ENCODE peak calls at places on chromosome 3, in five cellular contexts. U is left cardiac atrium, F is EH, E is Caco-2, P is RPMI8226. V is an unnamed sample.

GRCh38 chr3:36525115-36525711 is 144.9 kb downstream of the STAC start:
- DNase-seq in U (no peak), F (peak; percentile 89), E (no peak), P (no peak), V (no peak)

GRCh38 chr3:134456121-134456520 is 29.7 kb downstream of the ANAPC13 start:
- DNase-seq in U (no peak), F (no peak), E (no peak), P (no peak), V (no peak)

GRCh38 chr3:105431171-105431570 is 64.5 kb downstream of the ALCAM start:
- DNase-seq in U (no peak), F (no peak), E (no peak), P (no peak), V (no peak)

GRCh38 chr3:104102386-104102785 is 1264.3 kb upstream of the ALCAM start:
- DNase-seq in U (no peak), F (peak; percentile 29), E (no peak), P (peak; percentile 52), V (peak; percentile 36)

GRCh38 chr3:160225181-160226025 is at the start of gene C3orf80:
- DNase-seq in U (peak; percentile 61), F (peak; percentile 61), E (peak; percentile 67), P (peak; percentile 87), V (peak; percentile 40)

GRCh38 chr3:58038675-58039302 is 30.6 kb downstream of the FLNB start:
- DNase-seq in U (no peak), F (peak; percentile 59), E (no peak), P (no peak), V (no peak)

GRCh38 chr3:25781145-25781757 is 2.0 kb downstream of the NGLY1 start:
- DNase-seq in U (no peak), F (no peak), E (no peak), P (no peak), V (no peak)

GRCh38 chr3:14943042-14943441 is 4.3 kb upstream of the NR2C2 start:
- DNase-seq in U (no peak), F (no peak), E (no peak), P (no peak), V (peak; percentile 56)

GRCh38 chr3:71495708-71496472 is 87.6 kb downstream of the FOXP1 start:
- DNase-seq in U (no peak), F (peak; percentile 94), E (no peak), P (no peak), V (peak; percentile 7)

GRCh38 chr3:28150465-28151206 is 90.8 kb upstream of the CMC1 start:
- DNase-seq in U (no peak), F (no peak), E (no peak), P (no peak), V (no peak)

GRCh38 chr3:32045091-32045964 is 61.1 kb upstream of the GPD1L start:
- DNase-seq in U (peak; percentile 49), F (peak; percentile 15), E (peak; percentile 64), P (peak; percentile 25), V (peak; percentile 75)

GRCh38 chr3:127320529-127321121 is 32.8 kb upstream of the PRR20G start:
- DNase-seq in U (no peak), F (peak; percentile 25), E (no peak), P (peak; percentile 8), V (no peak)

GRCh38 chr3:45350643-45351042 is 37.7 kb upstream of the LARS2 start:
- DNase-seq in U (no peak), F (no peak), E (no peak), P (no peak), V (no peak)

GRCh38 chr3:38142959-38143358 is 4.5 kb downstream of the MYD88 start:
- DNase-seq in U (no peak), F (no peak), E (no peak), P (no peak), V (no peak)

GRCh38 chr3:105953831-105954230 is 85.0 kb upstream of the CBLB start:
- DNase-seq in U (no peak), F (no peak), E (no peak), P (no peak), V (no peak)

GRCh38 chr3:15324335-15324734 is 8.1 kb downstream of the SH3BP5 start:
- DNase-seq in U (no peak), F (no peak), E (no peak), P (peak; percentile 77), V (no peak)

GRCh38 chr3:43260412-43260811 is 25.9 kb upstream of the SNRK start:
- DNase-seq in U (no peak), F (peak; percentile 25), E (no peak), P (no peak), V (no peak)

GRCh38 chr3:109050591-109051167 is 67.3 kb downstream of the MORC1 start:
- DNase-seq in U (no peak), F (no peak), E (no peak), P (peak; percentile 50), V (peak; percentile 31)

GRCh38 chr3:9955067-9955502 is 2.9 kb upstream of the PRRT3 start:
- DNase-seq in U (no peak), F (peak; percentile 45), E (no peak), P (no peak), V (peak; percentile 66)

GRCh38 chr3:194682651-194683310 is 2.9 kb upstream of the FAM43A start:
- DNase-seq in U (peak; percentile 70), F (peak; percentile 91), E (peak; percentile 84), P (peak; percentile 87), V (peak; percentile 91)

GRCh38 chr3:32412887-32413286 is 21.2 kb downstream of the CMTM7 start:
- DNase-seq in U (no peak), F (no peak), E (no peak), P (peak; percentile 68), V (no peak)

GRCh38 chr3:132417695-132418520 is 606 bp downstream of the DNAJC13 start:
- DNase-seq in U (peak; percentile 65), F (peak; percentile 83), E (peak; percentile 79), P (peak; percentile 77), V (peak; percentile 43)

GRCh38 chr3:146148468-146148931 is 12.5 kb downstream of the PLOD2 start:
- DNase-seq in U (no peak), F (no peak), E (no peak), P (no peak), V (no peak)

GRCh38 chr3:129022114-129022994 is 21.2 kb downstream of the EFCC1 start:
- DNase-seq in U (peak; percentile 79), F (no peak), E (no peak), P (no peak), V (no peak)